ENCODE peak calls at places on chromosomes 5 and 9, in six cellular contexts. O, Z, D, H, L and G are unnamed samples.

GRCh38 chr5:179866241-179867078 is 7.8 kb upstream of the MRNIP start:
- DNase-seq in Z (no peak), D (no peak), O (no peak), H (no peak), L (no peak), G (no peak)

GRCh38 chr5:67188274-67188857 is 8.2 kb downstream of the CD180 start:
- DNase-seq in O (no peak), D (no peak), H (no peak), L (no peak), Z (no peak), G (no peak)

GRCh38 chr5:83331842-83332241 is 139.7 kb upstream of the VCAN start:
- DNase-seq in H (no peak), O (no peak), L (no peak), D (no peak), Z (no peak), G (no peak)

GRCh38 chr5:75002271-75002670 is 50.1 kb downstream of the GCNT4 start:
- DNase-seq in Z (no peak), O (peak; percentile 16), H (no peak), D (no peak), L (no peak), G (no peak)

GRCh38 chr5:80315244-80315643 is 4.6 kb upstream of the SPZ1 start:
- DNase-seq in Z (no peak), D (no peak), L (no peak), H (no peak), O (no peak), G (no peak)

GRCh38 chr5:96432245-96433065 is 593 bp downstream of the PCSK1 start:
- DNase-seq in L (no peak), O (no peak), H (no peak), D (no peak), Z (no peak), G (no peak)

GRCh38 chr5:135102716-135103696 is 69.0 kb upstream of the PITX1 start:
- DNase-seq in O (no peak), L (no peak), D (no peak), Z (no peak), H (no peak), G (no peak)

GRCh38 chr5:55456216-55456895 is 78.4 kb downstream of the PLPP1 start:
- DNase-seq in H (no peak), Z (no peak), O (no peak), D (no peak), L (no peak), G (no peak)

GRCh38 chr5:91146221-91146620 is 236.9 kb downstream of the ARRDC3 start:
- DNase-seq in D (no peak), O (no peak), H (no peak), L (no peak), Z (no peak), G (no peak)

GRCh38 chr5:97929383-97929782 is 746.3 kb upstream of the RIOK2 start:
- DNase-seq in Z (no peak), H (no peak), O (no peak), D (no peak), L (no peak), G (no peak)

GRCh38 chr9:137430723-137431415 is 7.7 kb downstream of the NOXA1 start:
- DNase-seq in Z (no peak), D (no peak), L (no peak), O (no peak), H (no peak), G (no peak)

GRCh38 chr5:131794596-131794995 is 2.2 kb downstream of the FNIP1 start:
- DNase-seq in Z (no peak), H (no peak), L (no peak), O (no peak), D (no peak), G (peak; percentile 70)

GRCh38 chr9:3903273-3903672 is 377.5 kb upstream of the RFX3 start:
- DNase-seq in H (no peak), O (peak; percentile 89), Z (no peak), L (no peak), D (no peak), G (no peak)

GRCh38 chr5:147887026-147887627 is 8.6 kb downstream of the SCGB3A2 start:
- DNase-seq in Z (no peak), L (no peak), D (peak; percentile 56), O (peak; percentile 3), H (no peak), G (peak; percentile 47)

GRCh38 chr5:55994502-55994997 is at the start of gene IL6ST:
- DNase-seq in D (peak; percentile 67), L (peak; percentile 24), H (peak; percentile 27), Z (peak; percentile 13), O (peak; percentile 46), G (no peak)

GRCh38 chr5:124343451-124343867 is 403.0 kb downstream of the ZNF608 start:
- DNase-seq in D (no peak), Z (no peak), H (no peak), L (no peak), O (no peak), G (peak; percentile 33)

GRCh38 chr5:88688981-88689661 is 193.9 kb downstream of the MEF2C start:
- DNase-seq in O (no peak), D (no peak), L (no peak), Z (no peak), H (no peak), G (no peak)

GRCh38 chr5:146906803-146907202 is 28.2 kb upstream of the PPP2R2B start:
- DNase-seq in H (no peak), O (no peak), Z (no peak), L (no peak), D (peak; percentile 25), G (no peak)

GRCh38 chr5:2899311-2899710 is 147.8 kb upstream of the IRX2 start:
- DNase-seq in Z (no peak), O (no peak), H (no peak), D (no peak), L (no peak), G (no peak)

GRCh38 chr5:38329132-38329715 is 70.9 kb downstream of the EGFLAM start:
- DNase-seq in L (no peak), H (no peak), D (peak; percentile 11), Z (no peak), O (no peak), G (no peak)

GRCh38 chr5:55407984-55408383 is 100.2 kb downstream of the MTREX start:
- DNase-seq in D (no peak), L (no peak), Z (no peak), O (no peak), H (no peak), G (no peak)

GRCh38 chr5:175246242-175246891 is 197.6 kb downstream of the DRD1 start:
- DNase-seq in D (no peak), O (no peak), L (no peak), H (no peak), Z (no peak), G (no peak)

GRCh38 chr9:121690316-121690715 is 38.9 kb downstream of the DAB2IP start:
- DNase-seq in O (no peak), Z (no peak), D (no peak), L (no peak), H (no peak), G (no peak)

GRCh38 chr5:78162253-78162862 is 132.1 kb downstream of the AP3B1 start:
- DNase-seq in L (no peak), Z (no peak), D (peak; percentile 35), H (no peak), O (peak; percentile 13), G (peak; percentile 51)

GRCh38 chr9:104564358-104564757 is 4.6 kb upstream of the OR13C8 start:
- DNase-seq in H (no peak), D (no peak), Z (no peak), O (no peak), L (no peak), G (no peak)

GRCh38 chr9:109319631-109320233 is 1.1 kb downstream of the EPB41L4B start:
- DNase-seq in D (no peak), L (no peak), H (no peak), Z (no peak), O (no peak), G (no peak)

GRCh38 chr5:40834849-40835787 is at the start of gene RPL37:
- DNase-seq in L (peak; percentile 85), D (peak; percentile 93), O (peak; percentile 94), H (peak; percentile 82), Z (peak; percentile 87), G (peak; percentile 97)

GRCh38 chr5:26148569-26149107 is 889.7 kb downstream of the CDH9 start:
- DNase-seq in L (no peak), O (no peak), H (no peak), D (no peak), Z (no peak), G (no peak)

GRCh38 chr9:132575005-132575609 is 7.3 kb upstream of the BARHL1 start:
- DNase-seq in O (peak; percentile 48), H (peak; percentile 32), Z (no peak), D (peak; percentile 84), L (peak; percentile 6), G (peak; percentile 77)

GRCh38 chr9:121627432-121627831 is 24.0 kb upstream of the DAB2IP start:
- DNase-seq in H (no peak), Z (no peak), O (no peak), D (no peak), L (no peak), G (no peak)

GRCh38 chr9:15047028-15047551 is 136.9 kb upstream of the FREM1 start:
- DNase-seq in L (no peak), H (no peak), D (no peak), O (no peak), Z (no peak), G (no peak)

GRCh38 chr5:15752886-15753285 is 252.9 kb downstream of the FBXL7 start:
- DNase-seq in L (no peak), D (no peak), O (no peak), Z (no peak), H (no peak), G (no peak)

GRCh38 chr5:61790678-61791077 is 458.6 kb downstream of the ZSWIM6 start:
- DNase-seq in O (peak; percentile 61), L (no peak), Z (no peak), D (peak; percentile 87), H (no peak), G (no peak)

GRCh38 chr9:70615566-70616138 is 201.2 kb upstream of the KLF9 start:
- DNase-seq in O (no peak), L (no peak), H (no peak), D (no peak), Z (no peak), G (no peak)

GRCh38 chr5:154002093-154002492 is 36.6 kb downstream of the FAM114A2 start:
- DNase-seq in Z (no peak), D (no peak), H (no peak), L (no peak), O (no peak), G (no peak)

GRCh38 chr5:136132087-136132486 is 558 bp upstream of the SMAD5 start:
- DNase-seq in H (no peak), Z (no peak), D (peak; percentile 21), O (peak; percentile 6), L (no peak), G (peak; percentile 65)

GRCh38 chr5:145887976-145888574 is 15.3 kb upstream of the GRXCR2 start:
- DNase-seq in Z (no peak), L (no peak), O (peak; percentile 56), D (peak; percentile 72), H (no peak), G (peak; percentile 79)

GRCh38 chr5:120614512-120614911 is 150.4 kb downstream of the PRR16 start:
- DNase-seq in H (no peak), O (no peak), D (no peak), L (no peak), Z (no peak), G (no peak)